ENCODE peak calls at places on chromosomes 3 and 15, in seven cellular contexts. One of them, this sample, is unnamed.

GRCh38 chr3:194485876-194486539 is 794 bp downstream of the ATP13A3 start:
- DNase-seq in astrocyte of the spinal cord: no peak
- DNase-seq in endothelial cell: peak
- DNase-seq in upper lobe of right lung: peak
- DNase-seq in psoas muscle: peak
- DNase-seq in cardiac muscle cell: peak
- DNase-seq in IMR-90: peak
- DNase-seq in this sample: peak

GRCh38 chr3:74287557-74287956 is 326.9 kb downstream of the CNTN3 start:
- DNase-seq in IMR-90: peak
- DNase-seq in endothelial cell: no peak
- DNase-seq in upper lobe of right lung: no peak
- DNase-seq in astrocyte of the spinal cord: no peak
- DNase-seq in cardiac muscle cell: no peak
- DNase-seq in psoas muscle: no peak
- DNase-seq in this sample: no peak

GRCh38 chr3:136659253-136659652 is 92.9 kb downstream of the STAG1 start:
- DNase-seq in endothelial cell: no peak
- DNase-seq in upper lobe of right lung: no peak
- DNase-seq in cardiac muscle cell: peak
- DNase-seq in astrocyte of the spinal cord: peak
- DNase-seq in IMR-90: peak
- DNase-seq in psoas muscle: no peak
- DNase-seq in this sample: no peak

GRCh38 chr3:10516835-10517465 is 11.6 kb upstream of the ATP2B2 start:
- DNase-seq in cardiac muscle cell: no peak
- DNase-seq in astrocyte of the spinal cord: no peak
- DNase-seq in upper lobe of right lung: peak
- DNase-seq in endothelial cell: no peak
- DNase-seq in psoas muscle: no peak
- DNase-seq in IMR-90: no peak
- DNase-seq in this sample: peak

GRCh38 chr3:63644212-63644777 is 8.2 kb upstream of the SNTN start:
- DNase-seq in upper lobe of right lung: no peak
- DNase-seq in cardiac muscle cell: no peak
- DNase-seq in psoas muscle: no peak
- DNase-seq in endothelial cell: no peak
- DNase-seq in astrocyte of the spinal cord: no peak
- DNase-seq in IMR-90: no peak
- DNase-seq in this sample: no peak

GRCh38 chr3:71858493-71859127 is 73.7 kb upstream of the PROK2 start:
- DNase-seq in IMR-90: no peak
- DNase-seq in upper lobe of right lung: no peak
- DNase-seq in psoas muscle: no peak
- DNase-seq in endothelial cell: no peak
- DNase-seq in cardiac muscle cell: no peak
- DNase-seq in astrocyte of the spinal cord: no peak
- DNase-seq in this sample: no peak

GRCh38 chr15:34942363-34942762 is 27.2 kb downstream of the AQR start:
- DNase-seq in endothelial cell: no peak
- DNase-seq in IMR-90: peak
- DNase-seq in upper lobe of right lung: no peak
- DNase-seq in psoas muscle: no peak
- DNase-seq in astrocyte of the spinal cord: peak
- DNase-seq in cardiac muscle cell: peak
- DNase-seq in this sample: no peak

GRCh38 chr3:89560546-89560945 is 453.1 kb downstream of the EPHA3 start:
- DNase-seq in cardiac muscle cell: peak
- DNase-seq in astrocyte of the spinal cord: peak
- DNase-seq in upper lobe of right lung: no peak
- DNase-seq in psoas muscle: no peak
- DNase-seq in IMR-90: peak
- DNase-seq in endothelial cell: no peak
- DNase-seq in this sample: no peak

GRCh38 chr3:127197300-127198150 is 4.6 kb downstream of the PRR23E start:
- DNase-seq in IMR-90: no peak
- DNase-seq in endothelial cell: no peak
- DNase-seq in upper lobe of right lung: no peak
- DNase-seq in cardiac muscle cell: no peak
- DNase-seq in psoas muscle: peak
- DNase-seq in astrocyte of the spinal cord: no peak
- DNase-seq in this sample: peak

GRCh38 chr3:149010504-149010951 is 19.2 kb downstream of the GYG1 start:
- DNase-seq in upper lobe of right lung: no peak
- DNase-seq in endothelial cell: no peak
- DNase-seq in cardiac muscle cell: peak
- DNase-seq in IMR-90: peak
- DNase-seq in astrocyte of the spinal cord: no peak
- DNase-seq in psoas muscle: no peak
- DNase-seq in this sample: no peak

GRCh38 chr3:155080692-155081091 is 573 bp downstream of the MME start:
- DNase-seq in upper lobe of right lung: no peak
- DNase-seq in endothelial cell: no peak
- DNase-seq in psoas muscle: no peak
- DNase-seq in IMR-90: no peak
- DNase-seq in cardiac muscle cell: no peak
- DNase-seq in astrocyte of the spinal cord: no peak
- DNase-seq in this sample: no peak

GRCh38 chr3:60673123-60673522 is 578.1 kb downstream of the FHIT start:
- DNase-seq in psoas muscle: no peak
- DNase-seq in cardiac muscle cell: no peak
- DNase-seq in astrocyte of the spinal cord: no peak
- DNase-seq in upper lobe of right lung: no peak
- DNase-seq in endothelial cell: no peak
- DNase-seq in IMR-90: peak
- DNase-seq in this sample: no peak

DNA sequence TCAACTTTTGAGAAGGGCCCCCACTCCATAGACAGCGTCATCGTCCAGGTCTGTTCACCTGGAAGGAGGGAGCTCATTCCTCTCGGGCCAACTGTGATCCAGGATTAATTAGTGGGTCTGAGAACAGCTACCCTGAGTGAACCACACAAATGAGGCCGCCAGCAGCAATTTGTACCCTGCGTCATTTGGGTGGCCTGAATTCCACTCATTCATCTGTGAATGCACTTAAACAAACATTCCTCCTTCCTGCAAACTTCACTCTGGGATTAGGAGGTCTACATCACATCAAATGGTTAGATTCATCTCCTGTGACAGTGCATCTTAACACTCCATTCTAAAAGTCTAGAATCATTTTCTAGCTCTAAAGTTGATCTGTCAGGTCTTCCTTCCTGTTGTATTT is 201.8 kb downstream of the GABRG3 start:
- DNase-seq in endothelial cell: no peak
- DNase-seq in IMR-90: no peak
- DNase-seq in cardiac muscle cell: no peak
- DNase-seq in astrocyte of the spinal cord: no peak
- DNase-seq in psoas muscle: no peak
- DNase-seq in upper lobe of right lung: no peak
- DNase-seq in this sample: no peak
- TF ChIP-seq CTCF in endothelial cell: no peak
- TF ChIP-seq CTCF in IMR-90: no peak
- TF ChIP-seq CTCF in cardiac muscle cell: no peak
- TF ChIP-seq CTCF in astrocyte of the spinal cord: no peak
- TF ChIP-seq CTCF in psoas muscle: no peak
- TF ChIP-seq CTCF in upper lobe of right lung: no peak
- TF ChIP-seq CTCF in this sample: no peak

GRCh38 chr3:160213181-160213580 is 12.0 kb upstream of the C3orf80 start:
- DNase-seq in cardiac muscle cell: no peak
- DNase-seq in IMR-90: no peak
- DNase-seq in endothelial cell: no peak
- DNase-seq in psoas muscle: no peak
- DNase-seq in upper lobe of right lung: no peak
- DNase-seq in astrocyte of the spinal cord: no peak
- DNase-seq in this sample: no peak

GRCh38 chr3:160205606-160206005 is 19.6 kb upstream of the C3orf80 start:
- DNase-seq in astrocyte of the spinal cord: no peak
- DNase-seq in endothelial cell: no peak
- DNase-seq in IMR-90: no peak
- DNase-seq in upper lobe of right lung: no peak
- DNase-seq in psoas muscle: no peak
- DNase-seq in cardiac muscle cell: peak
- DNase-seq in this sample: no peak

GRCh38 chr3:160210799-160211221 is 14.4 kb upstream of the C3orf80 start:
- DNase-seq in endothelial cell: no peak
- DNase-seq in cardiac muscle cell: peak
- DNase-seq in psoas muscle: no peak
- DNase-seq in upper lobe of right lung: no peak
- DNase-seq in astrocyte of the spinal cord: peak
- DNase-seq in IMR-90: peak
- DNase-seq in this sample: no peak
- TF ChIP-seq CTCF in endothelial cell: no peak
- TF ChIP-seq CTCF in cardiac muscle cell: peak
- TF ChIP-seq CTCF in psoas muscle: no peak
- TF ChIP-seq CTCF in upper lobe of right lung: peak
- TF ChIP-seq CTCF in astrocyte of the spinal cord: peak
- TF ChIP-seq CTCF in IMR-90: peak
- TF ChIP-seq CTCF in this sample: no peak

GRCh38 chr3:143972495-143973351 is 1.1 kb downstream of the DIPK2A start:
- DNase-seq in endothelial cell: peak
- DNase-seq in astrocyte of the spinal cord: peak
- DNase-seq in cardiac muscle cell: peak
- DNase-seq in upper lobe of right lung: peak
- DNase-seq in psoas muscle: peak
- DNase-seq in IMR-90: peak
- DNase-seq in this sample: peak
- TF ChIP-seq CTCF in endothelial cell: peak
- TF ChIP-seq CTCF in astrocyte of the spinal cord: peak
- TF ChIP-seq CTCF in cardiac muscle cell: peak
- TF ChIP-seq CTCF in upper lobe of right lung: peak
- TF ChIP-seq CTCF in psoas muscle: peak
- TF ChIP-seq CTCF in IMR-90: peak
- TF ChIP-seq CTCF in this sample: peak

GRCh38 chr3:188573286-188573928 is 419.4 kb downstream of the LPP start:
- DNase-seq in upper lobe of right lung: no peak
- DNase-seq in endothelial cell: no peak
- DNase-seq in IMR-90: no peak
- DNase-seq in cardiac muscle cell: no peak
- DNase-seq in astrocyte of the spinal cord: no peak
- DNase-seq in psoas muscle: no peak
- DNase-seq in this sample: no peak
- TF ChIP-seq CTCF in upper lobe of right lung: no peak
- TF ChIP-seq CTCF in endothelial cell: no peak
- TF ChIP-seq CTCF in IMR-90: no peak
- TF ChIP-seq CTCF in cardiac muscle cell: no peak
- TF ChIP-seq CTCF in astrocyte of the spinal cord: no peak
- TF ChIP-seq CTCF in psoas muscle: no peak
- TF ChIP-seq CTCF in this sample: no peak

GRCh38 chr3:36919439-36920160 is 25.3 kb downstream of the TRANK1 start:
- DNase-seq in endothelial cell: no peak
- DNase-seq in psoas muscle: no peak
- DNase-seq in IMR-90: no peak
- DNase-seq in astrocyte of the spinal cord: no peak
- DNase-seq in cardiac muscle cell: no peak
- DNase-seq in upper lobe of right lung: no peak
- DNase-seq in this sample: no peak

GRCh38 chr3:36923523-36923943 is 21.3 kb downstream of the TRANK1 start:
- DNase-seq in endothelial cell: no peak
- DNase-seq in astrocyte of the spinal cord: no peak
- DNase-seq in psoas muscle: no peak
- DNase-seq in upper lobe of right lung: no peak
- DNase-seq in IMR-90: no peak
- DNase-seq in cardiac muscle cell: no peak
- DNase-seq in this sample: peak

GRCh38 chr3:36918050-36918449 is 26.8 kb downstream of the TRANK1 start:
- DNase-seq in IMR-90: no peak
- DNase-seq in cardiac muscle cell: no peak
- DNase-seq in astrocyte of the spinal cord: no peak
- DNase-seq in psoas muscle: no peak
- DNase-seq in endothelial cell: no peak
- DNase-seq in upper lobe of right lung: no peak
- DNase-seq in this sample: no peak

GRCh38 chr3:36923981-36924747 is 20.7 kb downstream of the TRANK1 start:
- DNase-seq in astrocyte of the spinal cord: no peak
- DNase-seq in IMR-90: no peak
- DNase-seq in endothelial cell: no peak
- DNase-seq in upper lobe of right lung: no peak
- DNase-seq in cardiac muscle cell: no peak
- DNase-seq in psoas muscle: no peak
- DNase-seq in this sample: no peak

GRCh38 chr3:36920884-36921567 is 23.8 kb downstream of the TRANK1 start:
- DNase-seq in astrocyte of the spinal cord: no peak
- DNase-seq in IMR-90: no peak
- DNase-seq in upper lobe of right lung: no peak
- DNase-seq in endothelial cell: no peak
- DNase-seq in cardiac muscle cell: no peak
- DNase-seq in psoas muscle: no peak
- DNase-seq in this sample: no peak
- TF ChIP-seq CTCF in astrocyte of the spinal cord: no peak
- TF ChIP-seq CTCF in IMR-90: no peak
- TF ChIP-seq CTCF in upper lobe of right lung: no peak
- TF ChIP-seq CTCF in endothelial cell: no peak
- TF ChIP-seq CTCF in cardiac muscle cell: no peak
- TF ChIP-seq CTCF in psoas muscle: no peak
- TF ChIP-seq CTCF in this sample: no peak

GRCh38 chr3:13266651-13267347 is 153.3 kb downstream of the NUP210 start:
- DNase-seq in upper lobe of right lung: peak
- DNase-seq in IMR-90: no peak
- DNase-seq in astrocyte of the spinal cord: no peak
- DNase-seq in endothelial cell: no peak
- DNase-seq in psoas muscle: peak
- DNase-seq in cardiac muscle cell: no peak
- DNase-seq in this sample: peak

GRCh38 chr3:13268961-13269391 is 151.1 kb downstream of the NUP210 start:
- DNase-seq in upper lobe of right lung: peak
- DNase-seq in astrocyte of the spinal cord: no peak
- DNase-seq in IMR-90: no peak
- DNase-seq in psoas muscle: peak
- DNase-seq in cardiac muscle cell: no peak
- DNase-seq in endothelial cell: no peak
- DNase-seq in this sample: peak

GRCh38 chr3:13269711-13270378 is 150.3 kb downstream of the NUP210 start:
- DNase-seq in IMR-90: no peak
- DNase-seq in psoas muscle: peak
- DNase-seq in cardiac muscle cell: no peak
- DNase-seq in endothelial cell: no peak
- DNase-seq in astrocyte of the spinal cord: no peak
- DNase-seq in upper lobe of right lung: peak
- DNase-seq in this sample: peak

GRCh38 chr3:13267348-13267659 is 152.8 kb downstream of the NUP210 start:
- DNase-seq in cardiac muscle cell: no peak
- DNase-seq in IMR-90: no peak
- DNase-seq in endothelial cell: no peak
- DNase-seq in psoas muscle: no peak
- DNase-seq in upper lobe of right lung: no peak
- DNase-seq in astrocyte of the spinal cord: no peak
- DNase-seq in this sample: no peak

DNA sequence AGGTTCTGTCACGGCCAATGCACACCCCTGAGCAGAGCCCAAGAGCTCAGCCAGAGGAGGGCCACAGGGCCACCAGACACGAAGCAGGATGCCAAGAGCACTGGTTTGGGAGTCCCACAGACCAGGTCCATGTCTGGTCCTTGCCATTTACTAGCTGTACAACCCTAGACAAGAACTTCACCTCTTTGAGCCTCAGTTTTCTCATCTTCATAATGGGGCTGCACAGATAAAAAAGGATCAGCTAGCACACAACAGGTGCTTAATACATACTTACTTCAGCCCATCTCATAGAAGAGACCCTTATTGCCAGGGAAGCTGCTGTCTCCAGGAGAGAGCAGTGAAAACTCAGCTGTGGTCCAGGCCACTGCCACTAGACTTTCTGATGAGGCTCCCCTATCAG is 152.0 kb downstream of the NUP210 start:
- DNase-seq in astrocyte of the spinal cord: no peak
- DNase-seq in endothelial cell: no peak
- DNase-seq in cardiac muscle cell: no peak
- DNase-seq in upper lobe of right lung: no peak
- DNase-seq in psoas muscle: peak
- DNase-seq in IMR-90: no peak
- DNase-seq in this sample: no peak
- TF ChIP-seq CTCF in astrocyte of the spinal cord: no peak
- TF ChIP-seq CTCF in endothelial cell: no peak
- TF ChIP-seq CTCF in cardiac muscle cell: no peak
- TF ChIP-seq CTCF in upper lobe of right lung: no peak
- TF ChIP-seq CTCF in psoas muscle: no peak
- TF ChIP-seq CTCF in IMR-90: no peak
- TF ChIP-seq CTCF in this sample: no peak

This sample was measured in spleen.